ENCODE peak calls at places on chromosome 14, in six cellular contexts. One of them, this sample, is unnamed.

GRCh38 chr14:101960225-101960624 is 4.1 kb upstream of the DYNC1H1 start:
- DNase-seq in AG10803: no peak
- DNase-seq in neural progenitor cell: peak
- DNase-seq in thoracic aorta: no peak
- DNase-seq in heart right ventricle: no peak
- DNase-seq in fibroblast of lung: no peak
- DNase-seq in this sample: peak

GRCh38 chr14:34522496-34522895 is 17.0 kb downstream of the EAPP start:
- DNase-seq in AG10803: no peak
- DNase-seq in neural progenitor cell: no peak
- DNase-seq in thoracic aorta: no peak
- DNase-seq in heart right ventricle: no peak
- DNase-seq in fibroblast of lung: no peak
- DNase-seq in this sample: no peak

GRCh38 chr14:55198749-55199148 is 7.4 kb upstream of the DLGAP5 start:
- DNase-seq in AG10803: no peak
- DNase-seq in neural progenitor cell: no peak
- DNase-seq in thoracic aorta: no peak
- DNase-seq in heart right ventricle: no peak
- DNase-seq in fibroblast of lung: peak
- DNase-seq in this sample: no peak

GRCh38 chr14:101458536-101459391 is 102.5 kb upstream of the DIO3 start:
- DNase-seq in AG10803: no peak
- DNase-seq in neural progenitor cell: peak
- DNase-seq in thoracic aorta: no peak
- DNase-seq in heart right ventricle: no peak
- DNase-seq in fibroblast of lung: no peak
- DNase-seq in this sample: no peak

GRCh38 chr14:50619569-50620141 is 48.5 kb downstream of the SAV1 start:
- DNase-seq in AG10803: peak
- DNase-seq in neural progenitor cell: peak
- DNase-seq in thoracic aorta: no peak
- DNase-seq in heart right ventricle: no peak
- DNase-seq in fibroblast of lung: peak
- DNase-seq in this sample: peak

GRCh38 chr14:50101417-50101816 is 15.0 kb downstream of the VCPKMT start:
- DNase-seq in AG10803: no peak
- DNase-seq in neural progenitor cell: no peak
- DNase-seq in thoracic aorta: no peak
- DNase-seq in heart right ventricle: no peak
- DNase-seq in fibroblast of lung: no peak
- DNase-seq in this sample: no peak

GRCh38 chr14:94548999-94549985 is 11.9 kb upstream of the SERPINA4 start:
- DNase-seq in AG10803: peak
- DNase-seq in neural progenitor cell: peak
- DNase-seq in thoracic aorta: no peak
- DNase-seq in heart right ventricle: peak
- DNase-seq in fibroblast of lung: peak
- DNase-seq in this sample: peak

GRCh38 chr14:76774471-76775158 is 13.3 kb downstream of the VASH1 start:
- DNase-seq in AG10803: no peak
- DNase-seq in neural progenitor cell: no peak
- DNase-seq in thoracic aorta: no peak
- DNase-seq in heart right ventricle: no peak
- DNase-seq in fibroblast of lung: no peak
- DNase-seq in this sample: no peak

GRCh38 chr14:95520346-95520745 is 3.9 kb upstream of the SYNE3 start:
- DNase-seq in AG10803: no peak
- DNase-seq in neural progenitor cell: no peak
- DNase-seq in thoracic aorta: no peak
- DNase-seq in heart right ventricle: no peak
- DNase-seq in fibroblast of lung: no peak
- DNase-seq in this sample: no peak

GRCh38 chr14:102445066-102445465 is 64.5 kb downstream of the ANKRD9 start:
- DNase-seq in AG10803: no peak
- DNase-seq in neural progenitor cell: no peak
- DNase-seq in thoracic aorta: no peak
- DNase-seq in heart right ventricle: no peak
- DNase-seq in fibroblast of lung: no peak
- DNase-seq in this sample: no peak

GRCh38 chr14:89592961-89593360 is 175.9 kb upstream of the FOXN3 start:
- DNase-seq in AG10803: no peak
- DNase-seq in neural progenitor cell: no peak
- DNase-seq in thoracic aorta: no peak
- DNase-seq in heart right ventricle: no peak
- DNase-seq in fibroblast of lung: no peak
- DNase-seq in this sample: no peak

GRCh38 chr14:71692496-71692895 is 239.7 kb upstream of the RGS6 start:
- DNase-seq in AG10803: peak
- DNase-seq in neural progenitor cell: no peak
- DNase-seq in thoracic aorta: no peak
- DNase-seq in heart right ventricle: no peak
- DNase-seq in fibroblast of lung: no peak
- DNase-seq in this sample: peak

GRCh38 chr14:74038015-74038859 is 19.1 kb downstream of the BBOF1 start:
- DNase-seq in AG10803: peak
- DNase-seq in neural progenitor cell: peak
- DNase-seq in thoracic aorta: no peak
- DNase-seq in heart right ventricle: no peak
- DNase-seq in fibroblast of lung: peak
- DNase-seq in this sample: peak

GRCh38 chr14:85250369-85250768 is 279.6 kb upstream of the FLRT2 start:
- DNase-seq in AG10803: no peak
- DNase-seq in neural progenitor cell: peak
- DNase-seq in thoracic aorta: no peak
- DNase-seq in heart right ventricle: no peak
- DNase-seq in fibroblast of lung: no peak
- DNase-seq in this sample: no peak

GRCh38 chr14:73710737-73711136 is 3.4 kb downstream of the PNMA1 start:
- DNase-seq in AG10803: no peak
- DNase-seq in neural progenitor cell: no peak
- DNase-seq in thoracic aorta: no peak
- DNase-seq in heart right ventricle: no peak
- DNase-seq in fibroblast of lung: no peak
- DNase-seq in this sample: no peak

GRCh38 chr14:94827711-94828505 is 58.0 kb upstream of the GSC start:
- DNase-seq in AG10803: no peak
- DNase-seq in neural progenitor cell: no peak
- DNase-seq in thoracic aorta: no peak
- DNase-seq in heart right ventricle: peak
- DNase-seq in fibroblast of lung: no peak
- DNase-seq in this sample: no peak

GRCh38 chr14:99626041-99626648 is 18.8 kb upstream of the HHIPL1 start:
- DNase-seq in AG10803: no peak
- DNase-seq in neural progenitor cell: no peak
- DNase-seq in thoracic aorta: no peak
- DNase-seq in heart right ventricle: no peak
- DNase-seq in fibroblast of lung: no peak
- DNase-seq in this sample: no peak

DNA sequence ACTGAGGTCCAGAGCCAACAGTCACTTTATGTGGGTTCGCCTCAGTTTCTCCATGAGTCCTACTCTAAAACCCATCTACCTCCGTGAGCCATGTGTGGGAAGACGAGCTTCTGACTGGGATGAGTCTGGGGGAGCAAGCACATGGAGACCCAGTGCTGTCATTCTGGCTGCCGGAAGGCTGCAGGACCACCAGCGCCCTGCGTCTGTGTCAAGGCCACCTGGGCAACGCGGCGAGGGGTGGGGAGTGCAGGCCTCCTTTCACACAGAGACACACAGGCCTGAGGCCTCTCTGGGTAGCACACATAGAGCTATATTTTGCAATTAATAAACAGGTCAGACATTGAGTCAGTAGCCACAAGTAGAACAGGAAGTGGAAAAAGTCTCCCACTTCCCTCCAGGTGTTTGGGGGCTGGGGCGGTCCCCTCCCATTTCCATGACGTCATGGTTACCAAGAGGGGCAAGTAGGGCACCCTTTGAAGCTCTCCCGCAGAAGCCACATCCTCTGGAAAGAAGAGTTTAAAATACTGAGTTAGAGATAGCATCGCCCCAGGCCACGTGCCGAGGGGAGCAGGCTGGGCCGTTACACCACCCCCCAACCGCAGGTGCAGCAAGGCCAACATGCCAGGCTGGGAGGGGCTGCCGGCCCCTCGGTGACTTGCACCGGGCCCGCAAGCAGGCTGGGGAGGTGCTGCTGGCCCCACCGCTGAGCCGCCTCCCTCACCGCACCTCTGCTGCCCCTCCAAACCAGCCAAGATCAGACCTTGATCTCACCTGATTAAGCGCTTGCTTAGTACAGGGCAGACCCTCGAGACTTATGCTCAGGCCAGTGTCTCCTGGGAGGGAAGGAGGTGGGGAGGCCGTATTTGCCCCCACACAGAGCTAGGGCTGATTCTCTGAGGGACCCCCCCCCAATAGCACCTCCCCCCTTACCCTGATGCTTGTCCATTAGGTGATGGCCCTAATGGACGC is 32.7 kb downstream of the DAD1 start:
- DNase-seq in AG10803: peak
- DNase-seq in neural progenitor cell: no peak
- DNase-seq in thoracic aorta: no peak
- DNase-seq in heart right ventricle: peak
- DNase-seq in fibroblast of lung: peak
- DNase-seq in this sample: peak
- H3K4me3 ChIP-seq in AG10803: no peak
- H3K4me3 ChIP-seq in neural progenitor cell: no peak
- H3K4me3 ChIP-seq in thoracic aorta: peak
- H3K4me3 ChIP-seq in heart right ventricle: peak
- H3K4me3 ChIP-seq in fibroblast of lung: no peak
- H3K4me3 ChIP-seq in this sample: peak

GRCh38 chr14:68941820-68942219 is 37.3 kb downstream of the ACTN1 start:
- DNase-seq in AG10803: peak
- DNase-seq in neural progenitor cell: peak
- DNase-seq in thoracic aorta: no peak
- DNase-seq in heart right ventricle: peak
- DNase-seq in fibroblast of lung: peak
- DNase-seq in this sample: peak
- TF ChIP-seq CTCF in AG10803: peak
- TF ChIP-seq CTCF in neural progenitor cell: peak
- TF ChIP-seq CTCF in thoracic aorta: peak
- TF ChIP-seq CTCF in heart right ventricle: no peak
- TF ChIP-seq CTCF in fibroblast of lung: peak
- TF ChIP-seq CTCF in this sample: peak

DNA sequence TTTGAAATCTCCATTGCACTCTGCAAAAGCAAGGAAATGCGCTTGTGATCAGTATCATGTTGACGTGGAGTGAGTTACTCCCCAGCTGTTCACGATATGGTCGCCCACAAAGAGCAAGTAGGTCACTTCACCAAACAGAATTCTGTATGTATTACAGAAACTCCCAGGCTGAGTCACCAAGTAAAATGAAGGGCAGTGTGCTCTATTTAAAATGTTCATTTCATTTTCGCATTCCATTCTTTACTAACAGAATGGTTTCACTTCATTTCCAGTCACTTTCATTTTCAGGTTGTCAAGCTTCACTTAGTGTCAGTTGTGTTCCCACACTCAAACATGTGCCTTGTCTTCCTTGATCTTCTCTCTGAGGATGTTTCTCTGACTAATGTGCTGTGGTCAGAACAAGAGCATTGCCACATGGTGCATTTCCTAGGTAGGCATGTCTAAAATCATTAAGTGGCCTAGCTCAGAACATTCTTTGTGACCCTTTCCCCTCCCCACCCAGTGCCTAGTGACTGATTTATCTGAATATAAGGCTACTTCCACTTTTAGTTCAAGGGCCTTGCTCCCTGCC is 391.2 kb downstream of the RAD51B start:
- DNase-seq in AG10803: peak
- DNase-seq in neural progenitor cell: no peak
- DNase-seq in thoracic aorta: no peak
- DNase-seq in heart right ventricle: peak
- DNase-seq in fibroblast of lung: peak
- DNase-seq in this sample: peak
- H3K4me3 ChIP-seq in AG10803: peak
- H3K4me3 ChIP-seq in neural progenitor cell: no peak
- H3K4me3 ChIP-seq in thoracic aorta: peak
- H3K4me3 ChIP-seq in heart right ventricle: peak
- H3K4me3 ChIP-seq in fibroblast of lung: no peak
- H3K4me3 ChIP-seq in this sample: no peak

GRCh38 chr14:32013083-32013482 is 64.0 kb upstream of the ARHGAP5 start:
- DNase-seq in AG10803: no peak
- DNase-seq in neural progenitor cell: peak
- DNase-seq in thoracic aorta: no peak
- DNase-seq in heart right ventricle: no peak
- DNase-seq in fibroblast of lung: no peak
- DNase-seq in this sample: no peak
- TF ChIP-seq CTCF in AG10803: peak
- TF ChIP-seq CTCF in neural progenitor cell: peak
- TF ChIP-seq CTCF in thoracic aorta: no peak
- TF ChIP-seq CTCF in heart right ventricle: no peak
- TF ChIP-seq CTCF in fibroblast of lung: no peak
- TF ChIP-seq CTCF in this sample: no peak

DNA sequence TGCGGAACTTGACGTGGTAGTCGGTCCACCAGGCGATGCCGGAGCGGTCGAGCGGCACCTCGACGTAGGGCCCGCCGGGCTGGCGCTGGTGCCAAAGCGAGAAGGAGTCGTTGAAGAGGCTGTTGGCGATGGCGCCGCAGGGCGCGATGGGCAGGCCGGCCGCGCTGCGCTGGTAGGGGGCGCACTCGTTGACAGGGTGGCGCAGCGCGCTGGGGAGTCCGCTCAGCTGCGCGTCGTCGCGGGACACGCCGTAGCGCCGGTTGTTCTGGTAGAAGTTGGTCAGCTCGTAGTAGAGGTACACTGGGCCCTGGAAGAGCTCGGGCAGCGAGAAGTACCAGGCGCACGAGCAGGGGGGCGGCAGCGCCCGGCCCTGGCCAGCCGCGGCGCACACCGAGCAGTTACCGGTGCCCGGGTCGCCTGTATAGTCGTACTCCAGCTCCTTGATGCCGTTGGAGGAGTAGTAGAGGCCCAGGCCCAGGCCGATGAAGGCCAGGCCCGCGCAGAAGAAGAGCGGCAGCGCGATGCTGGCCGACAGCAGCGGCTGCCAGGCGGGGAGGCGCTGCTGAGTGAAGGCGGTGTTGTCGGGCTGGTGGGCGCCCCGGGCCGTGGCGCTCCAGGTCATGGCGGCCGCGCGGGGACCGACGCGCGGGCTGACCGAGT is 482 bp downstream of the TMEM30B start:
- DNase-seq in AG10803: peak
- DNase-seq in neural progenitor cell: peak
- DNase-seq in thoracic aorta: no peak
- DNase-seq in heart right ventricle: peak
- DNase-seq in fibroblast of lung: peak
- DNase-seq in this sample: peak
- H3K4me3 ChIP-seq in AG10803: peak
- H3K4me3 ChIP-seq in neural progenitor cell: peak
- H3K4me3 ChIP-seq in thoracic aorta: peak
- H3K4me3 ChIP-seq in heart right ventricle: peak
- H3K4me3 ChIP-seq in fibroblast of lung: peak
- H3K4me3 ChIP-seq in this sample: peak